ENCODE peak calls at places on chromosome 20, in eight cellular contexts. P is choroid plexus epithelial cell, H is OCI-LY7, L is fibroblast of lung, S is heart right ventricle, G is uterus, N is HFF-Myc, X is GM12865. Y is an unnamed sample.

GRCh38 chr20:59405226-59405815 is 104.9 kb downstream of the EDN3 start:
- DNase-seq in P (no peak), H (no peak), L (no peak), S (no peak), G (no peak), N (no peak), X (no peak), Y (no peak)

GRCh38 chr20:61850457-61850856 is 215.2 kb downstream of the TAF4 start:
- DNase-seq in P (no peak), H (no peak), L (no peak), S (no peak), G (no peak), N (no peak), X (no peak), Y (no peak)

GRCh38 chr20:953742-954141 is 37.6 kb upstream of the ANGPT4 start:
- DNase-seq in P (peak), H (no peak), L (no peak), S (no peak), G (no peak), N (no peak), X (no peak), Y (no peak)

GRCh38 chr20:47764154-47764734 is 21.0 kb downstream of the SULF2 start:
- DNase-seq in P (no peak), H (peak), L (no peak), S (no peak), G (no peak), N (no peak), X (peak), Y (no peak)

GRCh38 chr20:11496382-11496781 is 421.3 kb upstream of the BTBD3 start:
- DNase-seq in P (no peak), H (no peak), L (peak), S (no peak), G (no peak), N (no peak), X (no peak), Y (no peak)

GRCh38 chr20:44051661-44052000 is 135.4 kb downstream of the JPH2 start:
- DNase-seq in P (no peak), H (no peak), L (no peak), S (no peak), G (no peak), N (no peak), X (no peak), Y (no peak)

GRCh38 chr20:9578584-9578983 is 64.2 kb downstream of the LAMP5 start:
- DNase-seq in P (no peak), H (no peak), L (peak), S (no peak), G (no peak), N (no peak), X (no peak), Y (no peak)

GRCh38 chr20:373171-373890 is 7.2 kb upstream of the TRIB3 start:
- DNase-seq in P (peak), H (no peak), L (peak), S (peak), G (peak), N (peak), X (no peak), Y (peak)

DNA sequence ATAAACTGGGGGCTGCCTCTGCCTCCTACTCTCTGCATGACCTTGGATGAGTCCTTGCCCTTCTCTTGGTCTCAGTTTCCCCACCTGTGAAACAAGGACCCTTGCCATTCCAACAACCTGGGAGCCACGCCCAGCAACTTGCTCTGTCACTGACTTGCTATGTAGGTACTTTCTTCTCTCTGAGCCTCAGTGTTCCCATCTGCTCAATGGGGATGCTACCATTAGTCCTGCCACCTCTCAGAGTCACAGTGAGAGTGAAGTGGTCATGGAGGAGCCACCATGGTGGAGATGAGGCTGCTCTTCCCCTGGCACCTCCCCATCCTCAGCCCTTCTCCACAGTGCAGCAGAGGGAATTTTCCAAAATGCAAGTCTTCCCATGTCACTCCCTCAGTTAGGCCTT is 70.6 kb downstream of the CDH22 start:
- DNase-seq in P (no peak), H (no peak), L (no peak), S (no peak), G (no peak), N (no peak), X (no peak), Y (no peak)
- TF ChIP-seq CTCF in P (no peak), H (no peak), L (no peak), S (no peak), G (no peak), N (no peak), X (no peak), Y (no peak)

GRCh38 chr20:6185268-6185667 is 62.4 kb upstream of the FERMT1 start:
- DNase-seq in P (peak), H (no peak), L (no peak), S (no peak), G (no peak), N (no peak), X (no peak), Y (no peak)
- TF ChIP-seq CTCF in P (peak), H (no peak), L (no peak), S (no peak), G (no peak), N (no peak), X (peak), Y (no peak)

GRCh38 chr20:4720977-4721349 is 746 bp upstream of the PRND start:
- DNase-seq in P (no peak), H (no peak), L (no peak), S (no peak), G (peak), N (no peak), X (no peak), Y (no peak)
- TF ChIP-seq CTCF in P (no peak), H (no peak), L (no peak), S (peak), G (no peak), N (no peak), X (no peak), Y (peak)

GRCh38 chr20:16749573-16749972 is 1.4 kb downstream of the OTOR start:
- DNase-seq in P (no peak), H (no peak), L (no peak), S (no peak), G (no peak), N (no peak), X (no peak), Y (no peak)
- TF ChIP-seq CTCF in P (peak), H (peak), L (no peak), S (no peak), G (no peak), N (peak), X (no peak), Y (no peak)

GRCh38 chr20:46568570-46569129 is 18.2 kb upstream of the OCSTAMP start:
- DNase-seq in P (peak), H (no peak), L (peak), S (peak), G (peak), N (peak), X (no peak), Y (peak)
- TF ChIP-seq CTCF in P (no peak), H (no peak), L (no peak), S (no peak), G (no peak), N (no peak), X (no peak), Y (no peak)

DNA sequence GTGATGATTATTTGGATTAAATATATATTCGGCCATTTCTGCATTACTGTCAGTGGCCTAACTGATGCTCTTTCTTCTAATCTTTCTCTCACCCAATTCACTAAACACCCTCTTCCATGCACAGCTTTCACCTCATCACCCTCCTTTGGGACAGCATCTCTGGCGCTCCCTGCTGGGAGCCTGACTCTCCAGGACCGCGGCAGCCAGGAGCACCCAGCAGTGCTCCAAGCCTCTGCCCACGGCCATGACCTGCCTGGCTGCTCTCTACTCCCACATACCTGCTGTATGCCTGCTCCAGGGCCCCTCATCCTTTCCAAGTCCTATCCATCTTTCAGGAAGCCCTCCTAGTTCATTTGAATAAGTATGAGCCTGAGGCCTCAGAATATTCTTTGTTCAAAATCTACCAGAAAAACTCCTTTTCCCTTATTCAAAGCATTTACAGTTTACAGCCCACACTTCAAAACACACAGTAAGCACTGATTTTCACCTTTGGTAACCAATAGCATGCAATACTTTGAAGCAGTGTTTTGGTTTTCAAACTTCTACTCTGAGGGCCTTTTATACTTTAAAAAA is 15.2 kb downstream of the CTCFL start:
- DNase-seq in P (peak), H (peak), L (no peak), S (no peak), G (no peak), N (no peak), X (peak), Y (no peak)
- TF ChIP-seq CTCF in P (peak), H (peak), L (peak), S (peak), G (no peak), N (peak), X (peak), Y (peak)

DNA sequence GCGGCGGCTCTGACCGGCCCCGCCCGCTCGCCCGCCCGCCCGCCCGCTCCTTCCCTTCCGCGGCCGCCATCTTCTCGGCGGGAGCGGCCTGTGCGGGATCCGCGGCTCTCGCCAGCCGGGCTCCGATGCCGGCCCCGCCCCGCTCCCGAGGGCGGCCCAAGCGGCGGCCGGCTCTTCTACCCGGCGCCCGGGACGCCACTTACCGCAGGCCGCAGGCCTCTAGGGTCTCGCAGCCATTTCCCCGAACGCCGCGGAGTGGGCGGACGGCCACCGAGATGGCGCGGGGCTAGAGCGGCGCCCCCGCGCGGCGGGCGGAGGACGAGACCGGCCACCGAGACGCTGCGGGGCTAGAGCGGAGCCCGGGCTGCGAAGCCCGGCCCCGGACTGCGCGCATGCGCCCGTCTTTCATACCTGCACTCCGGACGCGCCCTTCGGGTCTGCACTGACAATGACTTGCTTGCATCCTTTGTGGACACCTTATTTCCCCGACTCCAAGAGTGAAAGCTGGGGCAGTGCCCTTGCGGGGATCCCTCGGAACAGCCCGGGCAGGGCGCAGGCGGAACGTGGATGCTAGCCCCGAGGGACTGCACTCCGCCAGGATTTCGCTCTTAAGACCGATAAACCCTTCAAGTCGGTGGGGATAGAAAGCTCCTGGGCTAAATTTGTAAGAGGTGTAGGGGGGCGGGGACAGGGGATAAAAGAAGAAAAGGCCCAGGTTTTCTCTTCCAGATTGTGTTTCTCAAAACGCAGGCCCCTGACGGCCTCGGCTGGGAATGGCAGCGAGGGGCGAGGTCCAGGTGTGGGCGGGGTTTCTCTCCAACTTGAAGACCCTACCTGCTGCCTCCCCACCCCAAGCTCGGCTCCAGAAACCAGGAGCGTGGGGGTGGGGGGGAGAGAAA is at the start of gene DIDO1:
- DNase-seq in P (peak), H (peak), L (peak), S (peak), G (peak), N (peak), X (peak), Y (peak)
- TF ChIP-seq CTCF in P (peak), H (peak), L (peak), S (peak), G (peak), N (peak), X (peak), Y (peak)

GRCh38 chr20:34302312-34302722 is 838 bp downstream of the AHCY start:
- DNase-seq in P (peak), H (no peak), L (peak), S (no peak), G (no peak), N (no peak), X (peak), Y (no peak)
- TF ChIP-seq CTCF in P (peak), H (peak), L (no peak), S (no peak), G (no peak), N (no peak), X (peak), Y (peak)